ENCODE peak calls at places on chromosomes 5 and 9, in five cellular contexts. J, F, V, H and T are unnamed samples.
A peak's percentile ranks its signal among the peaks of the same experiment; 100 is the strongest.

GRCh38 chr9:99059074-99059894 is 45.6 kb upstream of the TGFBR1 start:
- DNase-seq in J (peak; percentile 45), F (peak; percentile 19), V (no peak), H (no peak), T (peak; percentile 62)

GRCh38 chr5:36060516-36060885 is 6.2 kb downstream of the UGT3A2 start:
- DNase-seq in J (no peak), F (peak; percentile 55), V (no peak), H (no peak), T (no peak)

GRCh38 chr9:1977026-1977425 is 38.1 kb upstream of the SMARCA2 start:
- DNase-seq in J (no peak), F (no peak), V (no peak), H (no peak), T (no peak)

GRCh38 chr5:151663617-151664322 is 22.9 kb downstream of the SPARC start:
- DNase-seq in J (no peak), F (peak; percentile 38), V (no peak), H (peak; percentile 55), T (no peak)

GRCh38 chr5:149853019-149853648 is 91.5 kb downstream of the PDE6A start:
- DNase-seq in J (peak; percentile 67), F (peak; percentile 87), V (peak; percentile 77), H (peak; percentile 82), T (peak; percentile 74)

GRCh38 chr5:139470821-139471300 is at the start of gene SMIM33:
- DNase-seq in J (peak; percentile 39), F (no peak), V (no peak), H (no peak), T (no peak)

GRCh38 chr5:172897691-172898512 is 61.3 kb upstream of the RPL26L1 start:
- DNase-seq in J (no peak), F (peak; percentile 31), V (peak; percentile 99), H (peak; percentile 92), T (no peak)

GRCh38 chr5:135229679-135230132 is 169.3 kb downstream of the MACROH2A1 start:
- DNase-seq in J (no peak), F (no peak), V (no peak), H (no peak), T (no peak)

GRCh38 chr5:143086851-143087637 is 316.4 kb downstream of the NR3C1 start:
- DNase-seq in J (no peak), F (peak; percentile 82), V (peak; percentile 20), H (no peak), T (no peak)

GRCh38 chr9:77793909-77794308 is 145.8 kb upstream of the GNA14 start:
- DNase-seq in J (no peak), F (peak; percentile 62), V (peak; percentile 15), H (peak; percentile 56), T (no peak)
- TF ChIP-seq CTCF in J (no peak), F (no peak), V (no peak), H (peak; percentile 35), T (no peak)

DNA sequence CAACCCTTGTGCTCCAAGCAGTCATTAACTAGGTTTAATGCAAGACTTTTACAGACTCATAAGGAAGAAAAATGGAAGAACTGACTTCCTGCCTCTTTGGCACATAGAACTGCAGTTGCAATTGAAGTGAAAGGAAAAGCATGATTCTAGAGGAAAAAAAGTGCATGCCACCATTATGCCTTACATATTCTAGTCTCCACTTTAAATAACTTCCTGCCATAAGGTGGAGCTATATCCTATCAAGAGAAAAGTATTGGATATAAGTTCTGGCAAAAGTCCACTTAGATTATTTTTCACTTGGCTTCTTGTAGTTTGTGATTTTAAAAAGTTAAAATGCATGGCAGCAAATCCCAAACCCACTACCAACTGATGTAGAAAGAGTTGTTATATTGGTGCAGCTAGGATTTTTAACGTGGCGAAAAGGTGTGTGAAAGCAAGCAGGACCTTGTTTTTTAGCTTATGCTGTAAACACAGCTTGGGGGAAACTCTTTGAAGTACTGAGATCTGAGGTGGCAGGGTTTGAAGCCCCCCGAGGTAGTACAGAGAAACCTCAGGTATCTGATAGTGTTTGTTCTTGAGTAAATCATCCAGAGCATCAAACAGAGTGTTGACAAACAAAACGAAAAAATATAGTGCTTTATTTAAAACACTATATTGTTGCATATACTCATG is 117.9 kb downstream of the ANXA1 start:
- DNase-seq in J (no peak), F (peak; percentile 38), V (peak; percentile 58), H (peak; percentile 33), T (peak; percentile 1)
- TF ChIP-seq CTCF in J (no peak), F (peak; percentile 49), V (peak; percentile 35), H (no peak), T (no peak)

GRCh38 chr5:154236459-154237375 is 46.2 kb downstream of the GALNT10 start:
- DNase-seq in J (peak; percentile 40), F (peak; percentile 5), V (no peak), H (no peak), T (peak; percentile 23)
- TF ChIP-seq CTCF in J (no peak), F (peak; percentile 30), V (no peak), H (no peak), T (no peak)

GRCh38 chr5:1736889-1737711 is 62.5 kb downstream of the MRPL36 start:
- DNase-seq in J (no peak), F (no peak), V (no peak), H (no peak), T (no peak)
- TF ChIP-seq CTCF in J (no peak), F (no peak), V (no peak), H (no peak), T (no peak)

GRCh38 chr5:161889971-161890370 is 42.1 kb downstream of the GABRA1 start:
- DNase-seq in J (no peak), F (peak; percentile 7), V (no peak), H (no peak), T (no peak)

GRCh38 chr5:161897033-161897432 is 49.1 kb downstream of the GABRA1 start:
- DNase-seq in J (no peak), F (no peak), V (no peak), H (no peak), T (no peak)

GRCh38 chr5:161900981-161901380 is 53.1 kb downstream of the GABRA1 start:
- DNase-seq in J (no peak), F (no peak), V (no peak), H (no peak), T (no peak)

GRCh38 chr5:161895510-161895909 is 47.6 kb downstream of the GABRA1 start:
- DNase-seq in J (no peak), F (no peak), V (no peak), H (no peak), T (no peak)
- TF ChIP-seq CTCF in J (no peak), F (no peak), V (no peak), H (no peak), T (no peak)

GRCh38 chr5:120655828-120656435 is 191.8 kb downstream of the PRR16 start:
- DNase-seq in J (peak; percentile 30), F (peak; percentile 64), V (peak; percentile 46), H (peak; percentile 35), T (peak; percentile 6)
- TF ChIP-seq CTCF in J (peak; percentile 26), F (peak; percentile 78), V (peak; percentile 71), H (peak; percentile 65), T (peak; percentile 32)

DNA sequence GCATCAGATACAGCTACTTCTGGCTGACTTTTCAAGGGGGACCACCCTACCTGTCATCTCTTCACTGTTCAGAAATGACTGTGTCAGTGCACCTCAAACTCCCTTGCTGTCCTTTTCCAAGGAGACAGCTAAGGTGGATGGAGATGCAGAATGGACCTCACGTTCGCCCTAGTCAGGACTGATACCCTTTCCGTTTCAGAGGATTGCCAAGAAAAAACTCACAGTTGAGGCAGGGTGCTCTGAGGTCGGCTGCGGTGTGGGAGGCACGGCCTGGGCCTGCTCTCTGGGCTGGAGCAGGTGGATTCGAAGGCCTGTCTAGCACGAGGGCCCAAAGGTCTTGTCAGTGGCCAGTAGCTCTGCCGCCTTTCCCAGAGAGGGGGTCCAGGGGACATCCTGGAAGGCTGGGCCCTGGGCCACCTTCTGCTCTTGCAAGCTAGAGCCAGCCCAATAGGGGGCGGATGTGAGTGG is 2.2 kb upstream of the MSMP start:
- DNase-seq in J (peak; percentile 88), F (peak; percentile 43), V (no peak), H (no peak), T (no peak)
- TF ChIP-seq CTCF in J (peak; percentile 85), F (peak; percentile 68), V (peak; percentile 70), H (peak; percentile 58), T (no peak)

DNA sequence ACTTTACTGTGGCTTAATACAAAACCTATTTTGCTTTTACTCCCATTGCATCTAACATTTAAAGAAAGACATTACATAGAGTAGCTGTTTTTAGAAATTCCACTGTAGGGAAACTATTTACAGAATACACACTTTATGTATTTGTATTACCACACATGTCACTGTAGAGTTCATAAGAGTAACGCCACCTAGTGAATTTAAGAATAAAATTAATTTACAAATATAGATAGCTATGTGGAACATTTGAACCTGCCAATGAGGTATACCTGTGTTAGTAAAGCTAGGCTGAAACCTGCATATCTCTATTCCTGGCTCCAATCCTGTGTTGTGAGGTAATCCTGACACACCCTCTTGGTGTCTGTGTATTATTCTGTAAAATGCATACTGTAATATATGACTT is 234.4 kb downstream of the MAST4 start:
- DNase-seq in J (no peak), F (peak; percentile 1), V (peak; percentile 14), H (peak; percentile 11), T (no peak)
- TF ChIP-seq CTCF in J (no peak), F (peak; percentile 37), V (no peak), H (peak; percentile 16), T (no peak)

GRCh38 chr5:43020294-43020711 is 19.8 kb downstream of the ANXA2R start:
- DNase-seq in J (peak; percentile 66), F (no peak), V (no peak), H (no peak), T (no peak)
- TF ChIP-seq CTCF in J (peak; percentile 15), F (peak; percentile 23), V (no peak), H (no peak), T (no peak)